ENCODE peak calls at places on chromosome 11, in nine cellular contexts. K is PC-3; W is CD8-positive, alpha-beta T cell; Q is mucosa of descending colon; A is left lung; F is HCT116; Z is body of pancreas; M is lung; X is thoracic aorta. N is an unnamed sample.
A peak's percentile ranks its signal among the peaks of the same experiment; 100 is the strongest.

GRCh38 chr11:3101921-3102640 is 44.9 kb upstream of the CARS1 start:
- ATAC-seq in Z (no peak), X (no peak), Q (no peak), A (no peak), K (no peak), F (no peak), W (no peak), M (no peak), N (no peak)

GRCh38 chr11:10602366-10602765 is 33.9 kb upstream of the LYVE1 start:
- ATAC-seq in Z (no peak), A (no peak), K (no peak), Q (no peak), F (no peak), W (no peak), M (no peak), X (no peak), N (no peak)

GRCh38 chr11:92929168-92930053 is 40.0 kb upstream of the MTNR1B start:
- ATAC-seq in A (no peak), Q (no peak), W (no peak), Z (no peak), X (no peak), F (no peak), M (no peak), K (no peak), N (no peak)

GRCh38 chr11:72904016-72904415 is 89.8 kb downstream of the ATG16L2 start:
- ATAC-seq in Q (no peak), F (no peak), A (no peak), W (no peak), X (no peak), K (no peak), M (no peak), Z (no peak), N (no peak)

GRCh38 chr11:23359297-23359696 is 499.0 kb upstream of the CCDC179 start:
- ATAC-seq in F (no peak), X (no peak), Q (peak; percentile 100), W (no peak), A (peak; percentile 76), K (peak; percentile 100), Z (peak; percentile 99), M (no peak), N (no peak)

GRCh38 chr11:112858289-112859023 is 102.8 kb upstream of the NCAM1 start:
- ATAC-seq in W (no peak), K (no peak), Q (no peak), A (no peak), F (no peak), M (no peak), X (no peak), Z (no peak), N (no peak)

GRCh38 chr11:47147250-47147649 is 29.4 kb downstream of the ARFGAP2 start:
- ATAC-seq in M (no peak), Z (no peak), F (no peak), X (no peak), K (no peak), W (no peak), Q (no peak), A (no peak), N (no peak)

GRCh38 chr11:76162336-76163288 is 43.7 kb downstream of the WNT11 start:
- ATAC-seq in A (no peak), Z (no peak), W (no peak), F (no peak), X (no peak), M (no peak), Q (peak; percentile 84), K (no peak), N (no peak)

GRCh38 chr11:86805873-86806310 is 5.5 kb downstream of the PRSS23 start:
- ATAC-seq in M (no peak), W (peak; percentile 57), Z (no peak), X (no peak), K (no peak), A (peak; percentile 48), Q (peak; percentile 37), F (no peak), N (peak; percentile 51)
- H3K4me1 ChIP-seq in M (peaks cover 2% of the 10 kb centered on the region), W (peaks cover 8% of the 10 kb centered on the region), Z (peaks cover 21% of the 10 kb centered on the region), X (peaks cover 12% of the 10 kb centered on the region), K (peaks cover 38% of the 10 kb centered on the region), A (peaks cover 16% of the 10 kb centered on the region), Q (no peaks in the 10 kb centered on the region), F (peaks cover 24% of the 10 kb centered on the region), N (peaks cover 44% of the 10 kb centered on the region)

DNA sequence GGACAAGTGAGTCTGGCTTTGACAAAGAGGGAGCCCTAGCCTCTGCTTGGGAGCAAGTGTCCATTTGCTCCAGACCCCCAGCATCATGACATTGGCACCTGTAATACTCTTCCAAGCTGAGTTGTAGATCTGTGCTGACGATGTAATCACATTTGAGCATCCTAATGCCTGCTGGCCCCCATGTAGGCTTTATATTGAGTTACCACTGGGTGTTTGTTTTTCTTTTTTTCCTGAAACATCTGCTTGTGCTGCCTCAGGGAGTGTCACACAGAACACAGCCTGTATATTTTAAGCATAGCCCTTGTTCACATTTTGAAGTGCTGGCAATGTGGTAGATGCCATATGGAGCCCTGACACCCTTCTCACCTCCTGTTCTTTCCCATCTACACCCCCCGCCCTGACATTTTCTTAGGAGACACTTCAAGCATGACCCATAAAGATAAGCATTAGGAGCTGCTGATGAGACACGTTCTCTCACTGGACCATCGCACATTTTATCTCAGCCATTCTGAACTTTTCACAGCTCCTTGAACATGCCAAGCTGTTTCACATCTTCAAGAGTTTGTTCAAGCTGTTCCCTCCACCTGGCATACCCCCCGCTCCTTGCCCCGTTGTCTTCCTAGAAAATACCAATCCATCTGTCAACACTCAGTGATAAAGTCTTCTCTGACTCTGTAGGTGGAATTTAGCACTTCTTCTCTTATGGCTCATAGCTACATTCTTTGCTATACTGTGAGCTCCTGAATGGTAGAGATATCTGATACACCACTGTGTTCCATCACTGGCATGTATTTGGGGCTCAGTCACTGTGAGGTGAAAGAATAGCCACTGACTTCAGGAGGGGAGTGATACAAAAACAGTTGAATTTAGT is 128.7 kb downstream of the TRIM44 start:
- ATAC-seq in A (no peak), W (no peak), X (no peak), Z (no peak), F (no peak), K (no peak), M (no peak), Q (no peak), N (no peak)
- H3K4me1 ChIP-seq in A (no peaks in the 10 kb centered on the region), W (no peaks in the 10 kb centered on the region), X (no peaks in the 10 kb centered on the region), Z (peaks cover 17% of the 10 kb centered on the region), F (peaks cover 23% of the 10 kb centered on the region), K (peaks cover 25% of the 10 kb centered on the region), M (peaks cover 3% of the 10 kb centered on the region), Q (no peaks in the 10 kb centered on the region), N (no peaks in the 10 kb centered on the region)

GRCh38 chr11:129814244-129814992 is 1.2 kb upstream of the TMEM45B start:
- ATAC-seq in Z (no peak), W (peak; percentile 72), X (no peak), M (no peak), F (peak; percentile 49), Q (no peak), A (no peak), K (no peak), N (no peak)

GRCh38 chr11:129813216-129813791 is 2.3 kb upstream of the TMEM45B start:
- ATAC-seq in K (no peak), Z (no peak), W (no peak), A (no peak), Q (no peak), X (no peak), M (no peak), F (no peak), N (no peak)

GRCh38 chr11:129815596-129816461 is at the start of gene TMEM45B:
- ATAC-seq in Z (peak; percentile 81), Q (peak; percentile 84), X (no peak), F (peak; percentile 73), K (peak; percentile 80), W (peak; percentile 26), M (peak; percentile 84), A (peak; percentile 96), N (no peak)

GRCh38 chr11:129817282-129818051 is 1.8 kb downstream of the TMEM45B start:
- ATAC-seq in W (no peak), A (no peak), K (no peak), F (no peak), Z (no peak), M (no peak), X (no peak), Q (peak; percentile 69), N (no peak)

GRCh38 chr11:129819237-129819636 is 3.6 kb downstream of the TMEM45B start:
- ATAC-seq in M (no peak), W (no peak), A (no peak), Q (no peak), X (no peak), Z (no peak), F (no peak), K (no peak), N (no peak)
- H3K4me1 ChIP-seq in M (no peaks in the 10 kb centered on the region), W (peaks cover 14% of the 10 kb centered on the region), A (no peaks in the 10 kb centered on the region), Q (peaks cover 2% of the 10 kb centered on the region), X (no peaks in the 10 kb centered on the region), Z (peaks cover 11% of the 10 kb centered on the region), F (no peaks in the 10 kb centered on the region), K (peaks cover 35% of the 10 kb centered on the region), N (peaks cover 8% of the 10 kb centered on the region)

DNA sequence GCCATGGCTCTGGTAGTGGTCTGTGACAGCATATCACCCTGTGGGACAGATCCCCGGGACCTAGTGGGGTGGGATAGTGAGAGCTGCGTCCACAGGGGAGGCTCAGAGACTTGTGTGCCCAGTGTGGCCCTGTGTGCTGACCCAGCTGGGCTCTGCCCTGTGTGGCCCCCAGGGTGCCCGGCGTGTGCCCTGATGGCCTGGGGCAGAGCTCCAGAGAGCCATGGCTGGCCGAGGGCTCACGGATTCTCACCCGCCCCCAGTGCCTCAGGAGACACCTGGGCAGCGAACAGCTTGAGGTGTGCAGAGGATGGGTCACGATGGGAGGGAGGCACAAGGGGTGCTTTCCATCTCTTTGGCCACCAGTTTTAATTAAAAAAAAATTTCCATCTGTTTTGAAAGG is 11.8 kb downstream of the LRP5 start:
- ATAC-seq in Q (no peak), Z (no peak), W (no peak), X (no peak), M (no peak), K (no peak), F (no peak), A (no peak), N (no peak)
- H3K4me1 ChIP-seq in Q (peaks cover 26% of the 10 kb centered on the region), Z (peaks cover 75% of the 10 kb centered on the region), W (peaks cover 30% of the 10 kb centered on the region), X (peaks cover 38% of the 10 kb centered on the region), M (peaks cover 39% of the 10 kb centered on the region), K (no peaks in the 10 kb centered on the region), F (peaks cover 18% of the 10 kb centered on the region), A (peaks cover 5% of the 10 kb centered on the region), N (peaks cover 96% of the 10 kb centered on the region)

DNA sequence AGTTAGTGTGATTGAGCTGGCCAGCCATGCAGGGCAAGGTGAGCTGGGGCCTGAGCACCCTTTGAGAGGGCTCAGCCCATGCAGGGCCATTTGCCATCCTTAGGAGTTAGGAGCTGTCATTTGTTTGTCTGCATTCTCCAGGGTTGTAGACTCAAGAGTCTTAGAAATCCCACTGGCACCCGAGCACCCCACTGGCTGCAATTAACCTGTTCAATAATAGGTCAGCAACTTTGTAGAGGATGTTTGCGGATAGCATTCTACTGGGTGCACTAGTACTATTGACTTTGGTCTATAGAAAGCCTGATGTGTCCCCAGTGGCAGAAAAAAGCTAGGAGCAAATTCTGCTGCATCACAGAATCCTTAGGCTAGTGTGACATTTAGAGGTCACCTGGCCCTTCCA is 299.1 kb upstream of the CADM1 start:
- ATAC-seq in W (no peak), Q (no peak), Z (no peak), F (no peak), K (no peak), A (no peak), M (no peak), X (no peak), N (no peak)
- H3K4me1 ChIP-seq in W (no peaks in the 10 kb centered on the region), Q (no peaks in the 10 kb centered on the region), Z (no peaks in the 10 kb centered on the region), F (no peaks in the 10 kb centered on the region), K (no peaks in the 10 kb centered on the region), A (no peaks in the 10 kb centered on the region), M (no peaks in the 10 kb centered on the region), X (no peaks in the 10 kb centered on the region), N (no peaks in the 10 kb centered on the region)

N was measured in gastroesophageal sphincter.